ENCODE peak calls at places on chromosomes 12 and 14, in four cellular contexts. X is skeletal muscle cell, Z is heart left ventricle, P is lower lobe of right lung. I is an unnamed sample.

GRCh38 chr14:67166450-67166853 is 22.8 kb upstream of the GARIN2 start:
- DNase-seq in X (no peak), Z (no peak), P (no peak), I (no peak)

GRCh38 chr14:35480119-35480769 is 53.7 kb upstream of the INSM2 start:
- DNase-seq in X (no peak), Z (no peak), P (no peak), I (no peak)

GRCh38 chr12:132432721-132433577 is 57.0 kb upstream of the FBRSL1 start:
- DNase-seq in X (peak), Z (no peak), P (no peak), I (no peak)

GRCh38 chr12:321606-322326 is 59.1 kb upstream of the SLC6A13 start:
- DNase-seq in X (no peak), Z (no peak), P (no peak), I (no peak)

GRCh38 chr12:24138041-24138440 is 188.6 kb upstream of the SOX5 start:
- DNase-seq in X (no peak), Z (no peak), P (no peak), I (no peak)

GRCh38 chr12:89073027-89073398 is 279.3 kb downstream of the DUSP6 start:
- DNase-seq in X (peak), Z (no peak), P (no peak), I (no peak)

GRCh38 chr12:62537544-62537943 is 70.9 kb downstream of the MON2 start:
- DNase-seq in X (peak), Z (peak), P (no peak), I (no peak)

GRCh38 chr14:37594916-37595808 is at the start of the genes FOXA1 and TTC6:
- DNase-seq in X (no peak), Z (no peak), P (peak), I (no peak)

GRCh38 chr12:75891072-75891471 is 140.5 kb downstream of the PHLDA1 start:
- DNase-seq in X (no peak), Z (no peak), P (no peak), I (no peak)

GRCh38 chr14:65414961-65415589 is 2.5 kb downstream of the FUT8 start:
- DNase-seq in X (no peak), Z (no peak), P (no peak), I (no peak)
- H3K4me3 ChIP-seq in X (no peak), Z (no peak), P (no peak), I (no peak)

GRCh38 chr12:3299929-3300832 is 190.8 kb upstream of the PRMT8 start:
- DNase-seq in X (peak), Z (peak), P (peak), I (peak)
- H3K4me3 ChIP-seq in X (peak), Z (no peak), P (peak), I (peak)

DNA sequence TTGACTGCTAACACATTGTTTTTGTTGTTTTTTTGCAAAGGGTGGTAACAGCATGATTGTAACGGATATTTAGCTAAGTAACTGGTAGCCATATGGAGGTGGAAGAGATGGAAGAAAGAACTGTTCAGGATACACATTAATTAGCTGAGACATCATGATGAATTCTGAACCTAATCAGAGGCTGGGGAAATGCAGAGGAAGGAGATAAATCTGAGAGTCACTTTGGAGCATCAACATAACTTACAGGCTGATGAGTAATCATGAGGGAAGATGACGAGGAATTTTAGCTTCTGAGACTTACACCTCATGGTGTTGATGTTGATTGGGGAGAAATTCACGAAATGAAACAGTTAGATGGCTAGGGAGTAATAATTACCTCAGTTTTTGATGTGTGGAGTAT is 62.3 kb downstream of the NIN start:
- DNase-seq in X (no peak), Z (no peak), P (no peak), I (no peak)
- H3K4me3 ChIP-seq in X (no peak), Z (no peak), P (no peak), I (no peak)

GRCh38 chr14:65849096-65849495 is 436.6 kb downstream of the FUT8 start:
- DNase-seq in X (no peak), Z (no peak), P (no peak), I (no peak)
- H3K4me3 ChIP-seq in X (no peak), Z (no peak), P (no peak), I (no peak)

DNA sequence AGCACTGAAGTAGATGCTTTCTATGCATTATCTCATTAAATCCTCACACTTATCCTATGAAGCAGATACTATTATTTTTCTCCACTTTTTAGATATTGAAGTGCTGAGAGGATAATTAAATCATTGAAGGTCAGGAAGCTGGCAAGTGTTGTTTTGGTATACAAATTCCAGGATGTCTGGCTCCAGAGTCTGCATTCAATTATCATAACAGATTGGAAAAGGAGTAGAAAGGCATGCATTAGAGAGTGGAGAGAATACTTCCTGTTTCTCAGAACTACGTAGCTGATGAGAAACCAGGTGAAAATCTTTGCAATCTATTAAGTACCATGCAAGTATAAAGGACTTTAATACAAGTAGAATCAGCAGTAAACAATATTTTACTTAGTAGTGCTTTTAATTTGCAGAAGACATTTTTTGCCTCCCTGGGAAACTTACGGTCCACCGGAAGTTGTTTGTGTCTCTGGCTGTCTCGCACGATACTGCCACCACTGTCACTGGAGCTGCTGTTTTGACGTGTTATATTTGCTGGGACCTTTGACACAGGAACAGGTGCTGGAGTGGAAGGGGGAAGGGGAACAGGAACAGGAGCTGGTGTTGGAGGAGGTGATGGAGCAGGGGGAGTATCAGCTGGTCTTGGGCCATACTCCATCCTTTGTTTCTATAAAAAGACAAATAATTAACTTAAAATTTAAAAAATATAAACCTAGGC is 158.0 kb downstream of the EPS8 start:
- DNase-seq in X (no peak), Z (no peak), P (no peak), I (no peak)
- H3K4me3 ChIP-seq in X (no peak), Z (no peak), P (no peak), I (no peak)

GRCh38 chr14:21026251-21026987 is 1.6 kb upstream of the NDRG2 start:
- DNase-seq in X (no peak), Z (no peak), P (no peak), I (no peak)

GRCh38 chr14:21023174-21023573 is 1.7 kb downstream of the NDRG2 start:
- DNase-seq in X (no peak), Z (no peak), P (no peak), I (no peak)

GRCh38 chr14:21025374-21026151 is 702 bp upstream of the NDRG2 start:
- DNase-seq in X (no peak), Z (peak), P (peak), I (no peak)

GRCh38 chr14:21023817-21024667 is 819 bp downstream of the NDRG2 start:
- DNase-seq in X (no peak), Z (no peak), P (no peak), I (no peak)

GRCh38 chr14:21024668-21025373 is at the start of gene NDRG2:
- DNase-seq in X (no peak), Z (peak), P (peak), I (peak)
- H3K4me3 ChIP-seq in X (peak), Z (peak), P (peak), I (peak)

DNA sequence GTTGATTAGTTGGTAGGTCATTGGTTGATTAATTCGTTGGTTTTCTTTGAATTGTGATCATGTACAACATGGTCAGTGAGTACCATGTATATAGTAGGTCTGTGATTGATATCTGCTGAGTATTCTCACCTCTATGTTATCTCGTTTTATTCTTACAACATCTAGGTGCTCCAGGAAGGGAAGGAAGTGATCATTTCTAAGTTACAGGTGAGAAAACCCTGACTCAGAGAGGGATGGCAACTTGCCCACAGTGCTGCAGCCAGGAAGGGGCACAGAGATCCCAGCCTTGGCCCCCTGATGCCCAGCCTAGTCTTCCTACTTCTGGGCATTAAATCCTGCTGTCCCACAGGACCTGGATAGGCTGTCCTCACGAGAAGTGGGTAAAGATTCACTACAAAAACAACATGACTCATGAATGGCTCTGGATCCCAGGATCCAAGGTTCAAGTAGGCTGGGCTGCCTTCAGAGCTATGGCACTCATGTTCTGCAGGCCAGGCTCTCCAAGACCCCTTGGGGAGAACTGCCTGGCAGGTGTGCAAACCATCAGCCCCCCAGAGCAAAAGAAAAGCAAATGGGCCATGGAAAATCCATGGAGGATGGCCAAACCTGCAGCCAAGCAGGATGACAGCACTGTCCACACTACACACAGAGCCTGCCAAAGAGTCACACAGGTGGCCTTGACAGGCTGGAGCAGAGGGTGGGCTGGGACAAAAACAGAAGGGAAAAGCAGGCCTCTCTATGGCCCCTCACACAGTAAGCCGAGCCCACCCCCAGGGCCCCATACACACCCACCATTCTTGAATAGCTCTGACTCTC is 146.2 kb downstream of the BCL11B start:
- DNase-seq in X (no peak), Z (no peak), P (no peak), I (no peak)
- H3K4me3 ChIP-seq in X (no peak), Z (no peak), P (no peak), I (no peak)

GRCh38 chr14:32509632-32510187 is 180.6 kb downstream of the AKAP6 start:
- DNase-seq in X (peak), Z (peak), P (no peak), I (no peak)
- H3K4me3 ChIP-seq in X (no peak), Z (no peak), P (no peak), I (no peak)

GRCh38 chr12:32535260-32535999 is 136.1 kb downstream of the FGD4 start:
- DNase-seq in X (no peak), Z (peak), P (peak), I (no peak)

GRCh38 chr12:32532951-32533350 is 133.6 kb downstream of the FGD4 start:
- DNase-seq in X (no peak), Z (no peak), P (no peak), I (no peak)

GRCh38 chr12:32534698-32535097 is 135.3 kb downstream of the FGD4 start:
- DNase-seq in X (no peak), Z (no peak), P (no peak), I (no peak)

GRCh38 chr12:32532415-32532814 is 133.1 kb downstream of the FGD4 start:
- DNase-seq in X (no peak), Z (no peak), P (no peak), I (no peak)

GRCh38 chr12:32533971-32534590 is 134.7 kb downstream of the FGD4 start:
- DNase-seq in X (peak), Z (peak), P (no peak), I (no peak)
- H3K4me3 ChIP-seq in X (peak), Z (peak), P (peak), I (no peak)

GRCh38 chr12:26884765-26885576 is 52.0 kb upstream of the ITPR2 start:
- DNase-seq in X (peak), Z (peak), P (peak), I (peak)
- H3K4me3 ChIP-seq in X (no peak), Z (no peak), P (no peak), I (peak)

I was measured in effector memory CD4-positive, alpha-beta T cell.